ENCODE peak calls at places on chromosomes 11 and 22, in five cellular contexts. Y is NCI-H1105 treated with DMSO at 0.1 percent for 48 hours, B is NCI-H82, W is WERI-Rb-1, C is nephron progenitor cell. A is an unnamed sample.

GRCh38 chr11:2805388-2806057 is 80.1 kb downstream of the CDKN1C start:
- DNase-seq in Y (no peak), B (peak; percentile 61), W (peak; percentile 67), C (no peak), A (no peak)

GRCh38 chr11:29343465-29344333 is 673.1 kb downstream of the KCNA4 start:
- DNase-seq in Y (peak; percentile 41), C (peak; percentile 83), B (peak; percentile 73), W (peak; percentile 73), A (peak; percentile 52)

GRCh38 chr11:64341429-64341828 is 1.4 kb downstream of the CCDC88B start:
- DNase-seq in W (no peak), B (no peak), Y (no peak), C (no peak), A (no peak)

GRCh38 chr22:28930357-28931007 is 47.1 kb downstream of the ZNRF3 start:
- DNase-seq in W (no peak), Y (no peak), C (no peak), B (peak; percentile 18), A (no peak)

GRCh38 chr11:1299621-1300020 is 9.8 kb downstream of the TOLLIP start:
- DNase-seq in W (no peak), Y (no peak), B (no peak), C (no peak), A (no peak)

GRCh38 chr11:90204832-90205646 is 17.8 kb downstream of the CHORDC1 start:
- DNase-seq in C (peak; percentile 6), Y (peak; percentile 72), W (no peak), B (peak; percentile 47), A (peak; percentile 80)

GRCh38 chr22:17664414-17665045 is 26.0 kb downstream of the BCL2L13 start:
- DNase-seq in B (no peak), C (no peak), Y (no peak), W (no peak), A (no peak)

GRCh38 chr22:45512363-45512762 is 9.7 kb downstream of the FBLN1 start:
- DNase-seq in B (no peak), Y (no peak), W (no peak), C (no peak), A (no peak)

GRCh38 chr22:44273175-44273574 is 39.6 kb downstream of the SHISAL1 start:
- DNase-seq in Y (no peak), W (no peak), C (no peak), B (no peak), A (no peak)

GRCh38 chr22:37581534-37581933 is 1.6 kb upstream of the LGALS2 start:
- DNase-seq in Y (no peak), W (no peak), B (no peak), C (no peak), A (peak; percentile 53)

GRCh38 chr11:128361451-128362020 is 225.8 kb downstream of the ETS1 start:
- DNase-seq in Y (no peak), W (no peak), C (no peak), B (no peak), A (no peak)

GRCh38 chr11:66484825-66485380 is 4.7 kb downstream of the DPP3 start:
- DNase-seq in Y (no peak), C (no peak), B (no peak), W (no peak), A (no peak)

GRCh38 chr22:48944756-48945620 is 882.7 kb downstream of the BRD1 start:
- DNase-seq in B (no peak), Y (no peak), C (no peak), W (no peak), A (no peak)

GRCh38 chr11:36350137-36350513 is 54.0 kb downstream of the PRR5L start:
- DNase-seq in C (no peak), W (no peak), Y (no peak), B (no peak), A (no peak)